ENCODE peak calls at places on chromosomes 3 and 15, in four cellular contexts. N is lower lobe of right lung, X is HepG2, D is heart left ventricle. G is an unnamed sample.

GRCh38 chr3:186990282-186990681 is 60.0 kb downstream of the ST6GAL1 start:
- DNase-seq in X (no peak), D (no peak), N (no peak), G (no peak)

GRCh38 chr3:124850633-124851032 is 36.5 kb downstream of the ITGB5 start:
- DNase-seq in D (no peak), N (no peak), X (no peak), G (no peak)

GRCh38 chr15:57950381-57950946 is 115.0 kb downstream of the ALDH1A2 start:
- DNase-seq in D (no peak), N (peak), X (no peak), G (no peak)

GRCh38 chr15:75179773-75180140 is 21.9 kb upstream of the C15orf39 start:
- DNase-seq in D (no peak), N (no peak), X (peak), G (no peak)

GRCh38 chr3:64873400-64873799 is 185.6 kb upstream of the ADAMTS9 start:
- DNase-seq in N (no peak), D (no peak), X (no peak), G (no peak)

GRCh38 chr3:114418724-114419543 is 125.1 kb downstream of the TIGIT start:
- DNase-seq in D (no peak), X (peak), N (no peak), G (peak)

GRCh38 chr15:94582368-94582767 is 351.0 kb downstream of the MCTP2 start:
- DNase-seq in X (peak), D (no peak), N (no peak), G (no peak)

GRCh38 chr3:70531063-70531657 is 218.7 kb upstream of the MDFIC2 start:
- DNase-seq in N (no peak), D (no peak), X (peak), G (no peak)

GRCh38 chr3:30332196-30333021 is 274.0 kb upstream of the TGFBR2 start:
- DNase-seq in N (peak), X (no peak), D (no peak), G (no peak)

GRCh38 chr3:157921767-157922166 is 184.5 kb downstream of the SHOX2 start:
- DNase-seq in D (no peak), N (no peak), X (no peak), G (no peak)

GRCh38 chr3:186097663-186098451 is 11.0 kb downstream of the ETV5 start:
- DNase-seq in N (peak), D (peak), X (peak), G (no peak)

GRCh38 chr3:186895406-186895805 is 34.9 kb upstream of the ST6GAL1 start:
- DNase-seq in N (no peak), D (no peak), X (no peak), G (no peak)

GRCh38 chr3:16842710-16843270 is 42.0 kb upstream of the PLCL2 start:
- DNase-seq in N (no peak), D (no peak), X (no peak), G (no peak)

GRCh38 chr15:44296625-44297524 is 8.4 kb downstream of the GOLM2 start:
- DNase-seq in N (no peak), D (no peak), X (peak), G (no peak)

GRCh38 chr3:146554168-146554760 is 9.9 kb upstream of the PLSCR1 start:
- DNase-seq in X (no peak), N (no peak), D (no peak), G (no peak)

GRCh38 chr3:53213276-53213675 is 42.5 kb downstream of the TKT start:
- DNase-seq in N (peak), X (no peak), D (no peak), G (no peak)

GRCh38 chr15:44034933-44035624 is 160.0 kb downstream of the FRMD5 start:
- DNase-seq in D (no peak), X (no peak), N (no peak), G (no peak)

GRCh38 chr3:28989646-28990089 is 291.2 kb upstream of the RBMS3 start:
- DNase-seq in N (no peak), D (no peak), X (no peak), G (no peak)

GRCh38 chr3:162897286-162897685 is 1400.7 kb downstream of the OTOL1 start:
- DNase-seq in D (no peak), X (no peak), N (no peak), G (no peak)

GRCh38 chr3:51350751-51351150 is 34.3 kb upstream of the MANF start:
- DNase-seq in N (no peak), D (no peak), X (no peak), G (no peak)

GRCh38 chr3:38404286-38404685 is 49.4 kb upstream of the ACVR2B start:
- DNase-seq in N (no peak), D (peak), X (no peak), G (peak)

GRCh38 chr3:11226042-11226370 is 46.2 kb upstream of the ATG7 start:
- DNase-seq in X (no peak), D (no peak), N (no peak), G (no peak)

GRCh38 chr3:15754047-15754446 is 43.7 kb downstream of the ANKRD28 start:
- DNase-seq in X (no peak), N (no peak), D (no peak), G (no peak)

GRCh38 chr3:153277029-153277428 is 115.0 kb downstream of the RAP2B start:
- DNase-seq in D (no peak), N (no peak), X (no peak), G (no peak)

GRCh38 chr15:82647045-82647834 is at the start of gene CPEB1:
- DNase-seq in D (peak), N (peak), X (no peak), G (no peak)

GRCh38 chr3:144031938-144032337 is 60.3 kb downstream of the DIPK2A start:
- DNase-seq in D (peak), X (no peak), N (no peak), G (no peak)

GRCh38 chr3:149968216-149968615 is 2.5 kb downstream of the PFN2 start:
- DNase-seq in D (no peak), N (no peak), X (no peak), G (no peak)

GRCh38 chr3:185537369-185537970 is 14.9 kb downstream of the LIPH start:
- DNase-seq in N (peak), D (peak), X (peak), G (no peak)

GRCh38 chr3:174874258-174874657 is 15.1 kb downstream of the NAALADL2 start:
- DNase-seq in D (no peak), N (no peak), X (no peak), G (no peak)

GRCh38 chr3:182108351-182108750 is 396.6 kb downstream of the SOX2 start:
- DNase-seq in N (no peak), D (no peak), X (no peak), G (no peak)

GRCh38 chr3:34646911-34647465 is 848.6 kb downstream of the PDCD6IP start:
- DNase-seq in N (no peak), D (no peak), X (no peak), G (no peak)

GRCh38 chr3:75101329-75102147 is 487.1 kb upstream of the CNTN3 start:
- DNase-seq in X (no peak), D (no peak), N (no peak), G (no peak)

GRCh38 chr15:90701880-90702630 is 15.1 kb upstream of the BLM start:
- DNase-seq in D (peak), N (peak), X (no peak), G (no peak)

GRCh38 chr3:107767897-107768605 is 245.3 kb downstream of the BBX start:
- DNase-seq in N (no peak), D (no peak), X (no peak), G (peak)

GRCh38 chr15:97947465-97948262 is 12.8 kb upstream of the ARRDC4 start:
- DNase-seq in X (no peak), N (no peak), D (no peak), G (no peak)

GRCh38 chr3:53083496-53083895 is 37.6 kb upstream of the SFMBT1 start:
- DNase-seq in X (no peak), N (no peak), D (peak), G (peak)

GRCh38 chr3:39505866-39506738 is 38.6 kb downstream of the MOBP start:
- DNase-seq in N (no peak), D (no peak), X (no peak), G (no peak)

GRCh38 chr3:98994128-98994762 is 92.8 kb upstream of the DCBLD2 start:
- DNase-seq in D (no peak), X (peak), N (no peak), G (peak)
- TF ChIP-seq CTCF in D (peak), X (peak), N (peak), G (peak)

GRCh38 chr15:92901053-92901761 is 1.1 kb downstream of the CHD2 start:
- DNase-seq in X (no peak), N (no peak), D (no peak), G (no peak)

GRCh38 chr15:92899910-92900711 is at the start of gene CHD2:
- DNase-seq in D (no peak), X (peak), N (peak), G (peak)

GRCh38 chr15:92897620-92898019 is 2.5 kb upstream of the CHD2 start:
- DNase-seq in X (no peak), D (no peak), N (no peak), G (no peak)

GRCh38 chr15:92900712-92901052 is 558 bp downstream of the CHD2 start:
- DNase-seq in D (no peak), X (no peak), N (no peak), G (no peak)

DNA sequence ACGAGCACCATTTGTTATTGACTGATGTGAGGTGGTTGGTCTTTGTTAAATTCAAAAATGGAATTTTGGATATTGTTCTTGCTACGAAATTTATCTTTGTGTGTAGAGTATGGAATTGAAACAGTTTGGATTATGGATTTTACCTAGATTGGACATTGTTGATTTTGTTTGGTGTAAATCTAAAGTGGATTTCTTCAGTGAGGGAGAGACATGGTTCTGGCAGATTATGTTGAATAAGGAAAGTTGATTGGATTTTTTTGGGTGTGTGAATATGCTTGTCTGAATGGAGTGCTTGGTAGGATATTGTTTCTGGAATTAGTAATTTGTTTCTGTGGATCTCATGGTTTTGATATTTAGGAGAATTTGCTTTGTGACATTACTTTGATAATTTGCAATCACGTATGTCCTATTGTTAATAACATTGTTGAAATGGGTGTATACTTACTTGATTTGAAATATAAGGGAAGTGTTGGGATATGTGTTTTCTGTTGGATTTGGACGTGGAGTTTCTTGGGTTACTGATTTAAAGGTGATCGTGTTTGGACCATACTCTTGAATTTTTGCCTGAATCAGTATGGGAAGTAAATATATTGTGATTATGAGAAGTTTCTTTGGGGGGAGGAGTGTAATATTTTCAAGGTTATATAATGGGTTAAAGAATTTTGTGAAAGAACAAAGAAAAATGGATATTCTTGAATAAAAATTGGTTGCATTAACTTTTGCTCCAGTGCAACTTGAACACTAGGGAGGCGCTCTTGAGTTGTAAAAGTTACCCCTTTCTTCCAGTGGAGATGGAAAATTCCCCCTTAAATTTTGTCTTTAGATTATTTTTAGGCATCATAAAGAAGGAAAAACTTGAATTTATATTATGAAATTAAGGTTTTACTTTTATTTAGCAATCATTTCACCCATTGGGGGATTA is 875 bp upstream of the CHD2 start:
- DNase-seq in N (no peak), X (no peak), D (no peak), G (no peak)
- TF ChIP-seq CTCF in N (peak), X (no peak), D (peak), G (peak)

DNA sequence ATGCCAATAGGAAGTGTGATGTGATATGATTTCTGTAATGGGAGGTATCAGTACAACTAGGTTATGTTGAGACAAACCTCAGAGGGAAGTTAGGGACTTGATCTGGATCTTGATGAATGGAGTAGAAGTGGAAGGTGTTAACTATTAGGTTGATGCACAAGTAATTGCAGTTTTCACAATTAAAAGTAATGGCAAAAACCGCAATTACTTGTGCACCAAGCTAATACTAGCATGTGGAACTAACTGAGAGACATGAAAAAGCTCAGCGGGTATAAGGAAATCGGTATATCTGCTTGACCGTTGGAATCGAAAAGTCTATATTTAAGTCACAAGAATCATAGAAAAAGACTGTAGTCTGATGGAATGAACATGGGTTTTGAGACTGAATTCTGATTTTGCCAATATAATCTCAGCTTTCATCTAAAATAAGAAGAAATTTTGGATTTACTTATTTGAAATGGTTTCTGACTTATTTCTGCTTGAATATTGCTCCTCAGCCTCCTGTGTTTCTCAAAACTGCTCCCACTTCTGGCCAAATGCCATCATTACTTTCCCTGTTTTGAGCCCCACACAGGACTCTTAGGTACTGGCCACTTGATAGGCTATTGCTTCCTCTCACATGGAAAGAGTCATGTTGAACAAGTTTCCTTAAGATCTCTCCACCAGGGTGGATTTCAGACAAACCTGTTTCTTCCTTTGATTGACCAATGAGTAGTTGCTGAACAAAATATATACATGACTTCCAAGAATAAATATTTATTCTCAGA is 271.5 kb upstream of the COL8A1 start:
- DNase-seq in N (no peak), D (no peak), X (no peak), G (no peak)
- TF ChIP-seq CTCF in N (no peak), D (no peak), X (no peak), G (no peak)

DNA sequence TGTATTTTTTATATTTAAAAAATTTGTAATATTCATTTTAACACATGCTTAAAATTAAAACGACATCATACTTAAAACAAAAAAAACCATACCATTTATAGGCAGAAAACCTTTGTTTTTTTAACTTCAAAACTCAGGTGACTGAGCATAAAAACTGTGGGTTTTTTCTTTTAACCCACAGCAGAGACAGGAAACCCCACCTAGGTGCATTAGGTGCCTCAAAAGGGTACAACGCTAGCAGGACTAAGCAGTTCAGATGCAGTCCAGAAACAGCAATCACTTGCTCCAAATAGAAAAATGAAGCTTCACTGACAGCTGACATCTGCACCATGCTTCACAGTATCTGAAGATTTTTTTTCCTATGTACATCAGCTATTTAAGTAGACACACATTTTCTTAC is 52.3 kb downstream of the GLB1 start:
- DNase-seq in X (no peak), N (no peak), D (no peak), G (no peak)
- TF ChIP-seq CTCF in X (no peak), N (no peak), D (no peak), G (no peak)

DNA sequence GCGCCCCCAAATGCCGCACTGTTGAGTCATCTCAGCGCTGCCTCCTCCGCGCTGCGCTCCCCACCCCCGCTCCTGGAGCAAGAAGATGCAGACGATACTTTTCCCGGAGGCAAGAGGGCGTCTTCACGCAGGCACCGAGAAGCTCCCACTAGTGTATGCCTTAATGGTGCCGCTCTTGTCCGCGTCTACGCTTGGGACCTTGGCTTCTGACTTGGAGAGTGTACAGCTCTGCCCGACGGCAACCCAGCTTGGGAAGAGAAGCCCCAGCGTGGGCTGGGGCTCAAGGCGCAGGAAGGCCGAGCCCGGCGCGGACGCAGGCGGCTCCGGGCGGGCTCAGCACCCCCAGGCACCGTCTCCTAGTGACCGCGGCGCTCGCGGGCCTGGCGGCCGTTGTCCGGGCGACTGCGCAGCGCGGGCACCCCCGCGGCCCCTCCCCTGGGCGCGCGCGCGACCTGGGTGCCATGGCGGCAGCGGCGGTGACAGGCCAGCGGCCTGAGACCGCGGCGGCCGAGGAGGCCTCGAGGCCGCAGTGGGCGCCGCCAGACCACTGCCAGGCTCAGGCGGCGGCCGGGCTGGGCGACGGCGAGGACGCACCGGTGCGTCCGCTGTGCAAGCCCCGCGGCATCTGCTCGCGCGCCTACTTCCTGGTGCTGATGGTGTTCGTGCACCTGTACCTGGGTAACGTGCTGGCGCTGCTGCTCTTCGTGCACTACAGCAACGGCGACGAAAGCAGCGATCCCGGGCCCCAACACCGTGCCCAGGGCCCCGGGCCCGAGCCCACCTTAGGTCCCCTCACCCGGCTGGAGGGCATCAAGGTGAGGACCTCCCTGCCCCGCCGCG is at the start of gene P4HTM:
- DNase-seq in X (no peak), D (peak), N (peak), G (peak)
- TF ChIP-seq CTCF in X (no peak), D (peak), N (peak), G (peak)